ENCODE peak calls at places on chromosomes 13 and 19, in eight cellular contexts. Z is stimulated activated CD4-positive, alpha-beta T cell treated with anti-CD3 and anti-CD28 coated beads, TNF-alpha, amount 100 ng/mL, for 24 hours; C is endothelial cell; N is non-pigmented ciliary epithelial cell; I is PC-3; E is T-cell; R is foreskin melanocyte; V is NCI-H748 treated with DMSO at 0.1 percent for 48 hours. F is an unnamed sample.

GRCh38 chr19:50325310-50326100 is 3.7 kb downstream of the KCNC3 start:
- DNase-seq in Z (peak), C (no peak), N (no peak), I (peak), E (peak), R (no peak), V (peak), F (no peak)

GRCh38 chr13:94620286-94620896 is 18.7 kb downstream of the GPR180 start:
- DNase-seq in Z (no peak), C (peak), N (no peak), I (peak), E (no peak), R (no peak), V (peak), F (peak)

GRCh38 chr13:26946675-26947342 is 186.2 kb upstream of the GPR12 start:
- DNase-seq in Z (no peak), C (no peak), N (no peak), I (peak), E (no peak), R (peak), V (peak), F (peak)

GRCh38 chr19:13058951-13059660 is 43.6 kb downstream of the LYL1 start:
- DNase-seq in Z (no peak), C (no peak), N (no peak), I (no peak), E (no peak), R (no peak), V (no peak), F (no peak)

GRCh38 chr13:45542878-45543277 is 72.7 kb downstream of the ERICH6B start:
- DNase-seq in Z (no peak), C (no peak), N (no peak), I (no peak), E (no peak), R (no peak), V (no peak), F (no peak)

GRCh38 chr19:2375341-2376121 is 15.5 kb downstream of the TMPRSS9 start:
- DNase-seq in Z (no peak), C (no peak), N (no peak), I (no peak), E (no peak), R (no peak), V (no peak), F (no peak)

GRCh38 chr19:10625003-10625761 is at the start of gene SLC44A2:
- DNase-seq in Z (no peak), C (peak), N (no peak), I (peak), E (no peak), R (no peak), V (peak), F (peak)

GRCh38 chr19:6925801-6926751 is 38.7 kb downstream of the ADGRE1 start:
- DNase-seq in Z (peak), C (no peak), N (no peak), I (peak), E (no peak), R (no peak), V (no peak), F (no peak)

GRCh38 chr19:51724543-51724942 is 752 bp upstream of the HAS1 start:
- DNase-seq in Z (no peak), C (no peak), N (no peak), I (no peak), E (no peak), R (no peak), V (no peak), F (peak)

GRCh38 chr13:29922896-29923295 is 72.5 kb upstream of the UBL3 start:
- DNase-seq in Z (no peak), C (no peak), N (no peak), I (peak), E (no peak), R (no peak), V (no peak), F (peak)

GRCh38 chr13:44899967-44900366 is 89.3 kb downstream of the NUFIP1 start:
- DNase-seq in Z (no peak), C (no peak), N (no peak), I (peak), E (no peak), R (no peak), V (peak), F (no peak)

GRCh38 chr19:1254081-1254527 is 5.7 kb downstream of the MIDN start:
- DNase-seq in Z (no peak), C (no peak), N (no peak), I (no peak), E (no peak), R (peak), V (no peak), F (no peak)

GRCh38 chr19:51327066-51327985 is 14.6 kb downstream of the VSIG10L start:
- DNase-seq in Z (peak), C (peak), N (no peak), I (peak), E (no peak), R (peak), V (no peak), F (no peak)

GRCh38 chr19:13056052-13056660 is 46.5 kb downstream of the LYL1 start:
- DNase-seq in Z (no peak), C (no peak), N (no peak), I (peak), E (no peak), R (no peak), V (no peak), F (peak)

GRCh38 chr19:45895519-45895972 is 6.9 kb downstream of the MYPOP start:
- DNase-seq in Z (no peak), C (no peak), N (no peak), I (no peak), E (no peak), R (no peak), V (no peak), F (no peak)

GRCh38 chr13:77579971-77580370 is 44.5 kb downstream of the SCEL start:
- DNase-seq in Z (no peak), C (no peak), N (no peak), I (no peak), E (no peak), R (no peak), V (no peak), F (no peak)

GRCh38 chr19:18961767-18962423 is 20.9 kb upstream of the HOMER3 start:
- DNase-seq in Z (no peak), C (no peak), N (no peak), I (peak), E (no peak), R (no peak), V (peak), F (no peak)

GRCh38 chr13:33740134-33740538 is 77.8 kb upstream of the RFC3 start:
- DNase-seq in Z (no peak), C (no peak), N (peak), I (peak), E (no peak), R (peak), V (no peak), F (no peak)

GRCh38 chr19:54142166-54142780 is 4.7 kb downstream of the CNOT3 start:
- DNase-seq in Z (no peak), C (no peak), N (no peak), I (no peak), E (no peak), R (no peak), V (no peak), F (no peak)

GRCh38 chr13:112248909-112249592 is 127.1 kb upstream of the SPACA7 start:
- DNase-seq in Z (no peak), C (no peak), N (no peak), I (no peak), E (no peak), R (peak), V (peak), F (no peak)

GRCh38 chr13:50844181-50844875 is 836 bp upstream of the DLEU7 start:
- DNase-seq in Z (no peak), C (no peak), N (no peak), I (no peak), E (no peak), R (no peak), V (no peak), F (no peak)

GRCh38 chr13:74026753-74027152 is 107.5 kb downstream of the KLF12 start:
- DNase-seq in Z (peak), C (peak), N (peak), I (peak), E (peak), R (no peak), V (no peak), F (peak)

GRCh38 chr13:49877629-49878218 is 58.4 kb downstream of the SPRYD7 start:
- DNase-seq in Z (no peak), C (no peak), N (no peak), I (peak), E (no peak), R (peak), V (no peak), F (no peak)

GRCh38 chr19:31256601-31256990 is 92.6 kb downstream of the TSHZ3 start:
- DNase-seq in Z (no peak), C (no peak), N (no peak), I (no peak), E (no peak), R (no peak), V (no peak), F (peak)

GRCh38 chr13:37443538-37443937 is 155.0 kb downstream of the POSTN start:
- DNase-seq in Z (no peak), C (no peak), N (peak), I (no peak), E (no peak), R (no peak), V (no peak), F (peak)

GRCh38 chr19:34269968-34270621 is 15.7 kb downstream of the GARRE1 start:
- DNase-seq in Z (peak), C (peak), N (peak), I (peak), E (peak), R (no peak), V (no peak), F (peak)

GRCh38 chr19:8085606-8086464 is 33.3 kb downstream of the CCL25 start:
- DNase-seq in Z (no peak), C (no peak), N (no peak), I (peak), E (no peak), R (no peak), V (no peak), F (no peak)

GRCh38 chr13:39515231-39515630 is 87.8 kb downstream of the LHFPL6 start:
- DNase-seq in Z (no peak), C (no peak), N (no peak), I (no peak), E (no peak), R (no peak), V (no peak), F (no peak)

GRCh38 chr19:13615890-13616289 is 109.6 kb upstream of the CACNA1A start:
- DNase-seq in Z (no peak), C (no peak), N (no peak), I (no peak), E (no peak), R (no peak), V (peak), F (no peak)

GRCh38 chr19:58317481-58318072 is 9.2 kb upstream of the ZSCAN22 start:
- DNase-seq in Z (no peak), C (peak), N (no peak), I (peak), E (no peak), R (no peak), V (no peak), F (peak)

GRCh38 chr13:83184819-83185218 is 697.5 kb downstream of the SLITRK1 start:
- DNase-seq in Z (no peak), C (no peak), N (no peak), I (no peak), E (no peak), R (no peak), V (no peak), F (peak)

GRCh38 chr13:105774739-105775460 is 760.6 kb downstream of the EFNB2 start:
- DNase-seq in Z (no peak), C (no peak), N (peak), I (peak), E (no peak), R (no peak), V (no peak), F (peak)

GRCh38 chr19:55485439-55486011 is 537 bp downstream of the NAT14 start:
- DNase-seq in Z (no peak), C (no peak), N (no peak), I (no peak), E (no peak), R (no peak), V (no peak), F (no peak)

F was measured in bronchial epithelial cell.